ENCODE peak calls at places on chromosomes 12 and 14, in four cellular contexts. F is substantia nigra, W is lung, M is epithelial cell of prostate. Q is an unnamed sample.

GRCh38 chr12:102769323-102769916 is 147.6 kb downstream of the PAH start:
- DNase-seq in F (no peak), W (peak), M (peak), Q (peak)

GRCh38 chr14:103710771-103711392 is 4.4 kb downstream of the XRCC3 start:
- DNase-seq in F (no peak), W (no peak), M (no peak), Q (no peak)

GRCh38 chr12:8832500-8832899 is 10.1 kb downstream of the A2ML1 start:
- DNase-seq in F (no peak), W (no peak), M (no peak), Q (no peak)

GRCh38 chr12:82877963-82878362 is 191.3 kb downstream of the TMTC2 start:
- DNase-seq in F (no peak), W (no peak), M (no peak), Q (no peak)

GRCh38 chr12:4272014-4272975 is 1.3 kb upstream of the CCND2 start:
- DNase-seq in F (no peak), W (peak), M (peak), Q (peak)

GRCh38 chr12:26822051-26822450 is 10.9 kb downstream of the ITPR2 start:
- DNase-seq in F (no peak), W (no peak), M (no peak), Q (no peak)

GRCh38 chr14:96037891-96038557 is 1.1 kb upstream of the C14orf132 start:
- DNase-seq in F (no peak), W (peak), M (no peak), Q (peak)

GRCh38 chr14:69328317-69328716 is 68.4 kb downstream of the GALNT16 start:
- DNase-seq in F (no peak), W (no peak), M (no peak), Q (no peak)

GRCh38 chr12:6285063-6285477 is 25.4 kb upstream of the PLEKHG6 start:
- DNase-seq in F (no peak), W (peak), M (no peak), Q (peak)

GRCh38 chr12:81167694-81168093 is 89.8 kb downstream of the ACSS3 start:
- DNase-seq in F (no peak), W (no peak), M (no peak), Q (peak)

GRCh38 chr12:47868041-47868440 is 36.8 kb downstream of the VDR start:
- DNase-seq in F (no peak), W (no peak), M (no peak), Q (no peak)

GRCh38 chr12:58592817-58593216 is 327.5 kb downstream of the LRIG3 start:
- DNase-seq in F (no peak), W (no peak), M (no peak), Q (no peak)

GRCh38 chr12:15528666-15529065 is 206.4 kb downstream of the PTPRO start:
- DNase-seq in F (no peak), W (no peak), M (no peak), Q (no peak)

GRCh38 chr12:96236221-96236822 is 42.1 kb downstream of the ELK3 start:
- DNase-seq in F (no peak), W (no peak), M (no peak), Q (no peak)

GRCh38 chr12:66693901-66694513 is 15.1 kb upstream of the GRIP1 start:
- DNase-seq in F (no peak), W (no peak), M (peak), Q (peak)

GRCh38 chr14:100979780-100980179 is 76.3 kb upstream of the RTL1 start:
- DNase-seq in F (no peak), W (no peak), M (no peak), Q (peak)

GRCh38 chr12:47876404-47876960 is 28.3 kb downstream of the VDR start:
- DNase-seq in F (no peak), W (no peak), M (peak), Q (peak)

GRCh38 chr12:89098390-89099102 is 253.8 kb downstream of the DUSP6 start:
- DNase-seq in F (no peak), W (no peak), M (no peak), Q (no peak)

GRCh38 chr14:75832621-75833297 is 149.0 kb downstream of the TGFB3 start:
- DNase-seq in F (no peak), W (no peak), M (peak), Q (no peak)

GRCh38 chr12:48980953-48981756 is 3.0 kb downstream of the WNT1 start:
- DNase-seq in F (no peak), W (no peak), M (no peak), Q (no peak)

GRCh38 chr14:92449404-92449975 is 64.1 kb upstream of the RIN3 start:
- DNase-seq in F (no peak), W (no peak), M (no peak), Q (no peak)

GRCh38 chr14:103290056-103290455 is 44.0 kb upstream of the EIF5 start:
- DNase-seq in F (no peak), W (no peak), M (no peak), Q (no peak)

GRCh38 chr12:1531654-1532366 is 62.6 kb downstream of the FBXL14 start:
- DNase-seq in F (no peak), W (no peak), M (no peak), Q (no peak)

GRCh38 chr14:54567224-54567633 is 301 bp downstream of the SAMD4A start:
- DNase-seq in F (no peak), W (peak), M (no peak), Q (peak)

GRCh38 chr12:93626160-93626559 is 51.0 kb upstream of the CRADD start:
- DNase-seq in F (no peak), W (peak), M (no peak), Q (no peak)

GRCh38 chr14:38150075-38150474 is 57.6 kb upstream of the SSTR1 start:
- DNase-seq in F (no peak), W (no peak), M (no peak), Q (no peak)

GRCh38 chr14:54782803-54783659 is 119.6 kb downstream of the GCH1 start:
- DNase-seq in F (no peak), W (no peak), M (no peak), Q (no peak)

GRCh38 chr12:15856097-15856982 is 25.8 kb upstream of the STRAP start:
- DNase-seq in F (no peak), W (peak), M (peak), Q (peak)

GRCh38 chr12:57887631-57888406 is 41.3 kb upstream of the CTDSP2 start:
- DNase-seq in F (no peak), W (peak), M (no peak), Q (peak)

GRCh38 chr14:74160763-74161162 is 76.0 kb downstream of the LIN52 start:
- DNase-seq in F (no peak), W (no peak), M (no peak), Q (no peak)

GRCh38 chr12:112382866-112383265 is 635 bp upstream of the HECTD4 start:
- DNase-seq in F (no peak), W (no peak), M (no peak), Q (no peak)
- H3K27ac ChIP-seq in F (peak), W (no peak), M (no peak), Q (peak)

GRCh38 chr14:94062344-94062904 is 18.6 kb downstream of the DDX24 start:
- DNase-seq in F (no peak), W (no peak), M (peak), Q (peak)
- H3K27ac ChIP-seq in F (no peak), W (no peak), M (peak), Q (peak)

GRCh38 chr12:68094645-68095395 is 64.7 kb downstream of the IFNG start:
- DNase-seq in F (no peak), W (no peak), M (no peak), Q (no peak)

GRCh38 chr12:68098939-68099338 is 60.6 kb downstream of the IFNG start:
- DNase-seq in F (no peak), W (no peak), M (no peak), Q (no peak)

GRCh38 chr12:68097386-68097785 is 62.2 kb downstream of the IFNG start:
- DNase-seq in F (no peak), W (no peak), M (peak), Q (peak)

GRCh38 chr12:68092976-68093375 is 66.6 kb downstream of the IFNG start:
- DNase-seq in F (no peak), W (no peak), M (no peak), Q (no peak)

GRCh38 chr12:68094195-68094594 is 65.3 kb downstream of the IFNG start:
- DNase-seq in F (no peak), W (no peak), M (no peak), Q (no peak)
- H3K27ac ChIP-seq in F (no peak), W (no peak), M (no peak), Q (no peak)

DNA sequence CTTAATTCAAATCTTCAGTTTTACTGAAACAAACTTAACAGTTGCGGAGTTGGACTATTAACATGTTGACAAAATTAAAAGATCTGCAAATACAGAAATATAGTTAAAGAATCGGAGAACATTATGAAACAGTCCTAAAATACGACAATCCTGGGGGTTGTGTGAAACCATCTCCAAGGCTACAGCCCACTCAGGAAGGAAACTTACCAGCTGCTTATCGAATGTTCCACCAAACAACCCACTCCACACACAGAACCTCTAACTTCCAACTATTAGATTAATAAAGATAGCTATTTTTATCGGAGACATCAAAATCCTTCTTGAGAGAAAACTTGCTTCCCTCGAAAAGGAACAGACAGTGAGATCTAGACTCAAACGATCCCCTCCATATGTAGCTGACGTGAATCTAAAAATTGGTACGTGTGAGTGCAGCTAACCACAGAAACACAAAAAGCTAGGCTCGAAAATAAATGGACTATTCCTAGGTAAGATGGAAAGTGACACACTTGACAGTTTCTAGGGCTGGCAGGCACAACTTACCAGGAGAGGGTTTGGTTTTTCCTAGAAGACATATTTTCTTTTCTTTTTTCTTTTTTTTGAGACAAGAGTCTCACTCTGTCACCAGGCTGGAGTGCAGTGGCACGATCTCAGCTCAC is 12.9 kb downstream of the VPS37B start:
- DNase-seq in F (no peak), W (no peak), M (no peak), Q (no peak)
- H3K27ac ChIP-seq in F (no peak), W (no peak), M (peak), Q (peak)

GRCh38 chr12:38123566-38124246 is 192.9 kb upstream of the ALG10B start:
- DNase-seq in F (no peak), W (no peak), M (no peak), Q (no peak)

GRCh38 chr12:38120438-38120837 is 196.1 kb upstream of the ALG10B start:
- DNase-seq in F (no peak), W (no peak), M (no peak), Q (no peak)

GRCh38 chr12:38118632-38119031 is 197.9 kb upstream of the ALG10B start:
- DNase-seq in F (no peak), W (no peak), M (no peak), Q (no peak)

GRCh38 chr12:38124247-38125012 is 192.1 kb upstream of the ALG10B start:
- DNase-seq in F (no peak), W (peak), M (no peak), Q (no peak)
- H3K27ac ChIP-seq in F (no peak), W (no peak), M (no peak), Q (no peak)

GRCh38 chr12:124428792-124429281 is 133.9 kb downstream of the RFLNA start:
- DNase-seq in F (no peak), W (no peak), M (no peak), Q (no peak)

GRCh38 chr12:124430491-124430890 is 135.6 kb downstream of the RFLNA start:
- DNase-seq in F (no peak), W (no peak), M (no peak), Q (no peak)

GRCh38 chr12:124428136-124428791 is 133.4 kb downstream of the RFLNA start:
- DNase-seq in F (no peak), W (no peak), M (no peak), Q (no peak)

GRCh38 chr12:124426594-124427550 is 132.0 kb downstream of the RFLNA start:
- DNase-seq in F (no peak), W (no peak), M (no peak), Q (no peak)

DNA sequence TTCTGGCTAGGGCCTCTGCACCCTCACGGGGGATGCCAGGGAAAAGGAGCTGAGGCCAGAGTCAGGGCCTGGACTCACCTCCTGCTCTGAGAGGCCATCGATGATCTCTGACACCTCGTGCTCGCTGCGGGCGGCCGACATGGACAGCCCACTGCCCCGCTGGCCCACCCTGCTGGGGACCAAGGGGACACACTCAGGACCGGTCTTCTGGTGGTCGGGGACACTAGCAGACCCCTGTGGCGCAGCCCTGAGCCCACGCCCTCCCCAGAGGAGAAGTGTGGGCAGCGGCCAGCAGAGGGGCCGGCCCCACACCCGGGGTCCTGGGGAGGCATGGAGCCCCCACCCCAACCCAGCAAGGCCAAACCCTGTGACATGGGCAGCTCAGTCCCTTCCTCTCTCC is 134.6 kb downstream of the RFLNA start:
- DNase-seq in F (no peak), W (no peak), M (no peak), Q (no peak)
- H3K27ac ChIP-seq in F (no peak), W (no peak), M (no peak), Q (peak)